ENCODE peak calls at places on chromosomes 6 and 20, in eight cellular contexts. One of them, this sample, is unnamed.

GRCh38 chr6:159871241-159871640 is 19.5 kb upstream of the MAS1 start:
- DNase-seq in NCI-H524: no peak
- DNase-seq in CD8-positive, alpha-beta memory T cell: no peak
- DNase-seq in tibial nerve: no peak
- DNase-seq in heart left ventricle: no peak
- DNase-seq in foreskin melanocyte: no peak
- DNase-seq in GM10248: no peak
- DNase-seq in T-cell: no peak
- DNase-seq in this sample: no peak

GRCh38 chr6:31660224-31660997 is at the start of gene C6orf47:
- DNase-seq in tibial nerve: peak; percentile 75
- DNase-seq in CD8-positive, alpha-beta memory T cell: peak; percentile 82
- DNase-seq in T-cell: peak; percentile 58
- DNase-seq in GM10248: peak; percentile 86
- DNase-seq in NCI-H524: peak; percentile 82
- DNase-seq in heart left ventricle: peak; percentile 93
- DNase-seq in foreskin melanocyte: peak; percentile 66
- DNase-seq in this sample: peak; percentile 97

GRCh38 chr6:22072939-22073338 is 223.9 kb downstream of the PRL start:
- DNase-seq in GM10248: no peak
- DNase-seq in CD8-positive, alpha-beta memory T cell: no peak
- DNase-seq in foreskin melanocyte: no peak
- DNase-seq in T-cell: no peak
- DNase-seq in NCI-H524: no peak
- DNase-seq in tibial nerve: no peak
- DNase-seq in heart left ventricle: no peak
- DNase-seq in this sample: no peak

GRCh38 chr6:17585766-17586502 is 14.2 kb upstream of the FAM8A1 start:
- DNase-seq in tibial nerve: no peak
- DNase-seq in CD8-positive, alpha-beta memory T cell: no peak
- DNase-seq in T-cell: no peak
- DNase-seq in foreskin melanocyte: no peak
- DNase-seq in NCI-H524: peak; percentile 79
- DNase-seq in GM10248: no peak
- DNase-seq in heart left ventricle: no peak
- DNase-seq in this sample: peak; percentile 56

GRCh38 chr6:49618257-49618656 is 18.4 kb downstream of the RHAG start:
- DNase-seq in CD8-positive, alpha-beta memory T cell: no peak
- DNase-seq in GM10248: no peak
- DNase-seq in T-cell: no peak
- DNase-seq in tibial nerve: no peak
- DNase-seq in heart left ventricle: no peak
- DNase-seq in NCI-H524: no peak
- DNase-seq in foreskin melanocyte: no peak
- DNase-seq in this sample: no peak

GRCh38 chr6:73722318-73723060 is 26.5 kb downstream of the CD109 start:
- DNase-seq in tibial nerve: no peak
- DNase-seq in foreskin melanocyte: peak; percentile 84
- DNase-seq in CD8-positive, alpha-beta memory T cell: no peak
- DNase-seq in NCI-H524: no peak
- DNase-seq in heart left ventricle: no peak
- DNase-seq in GM10248: peak; percentile 27
- DNase-seq in T-cell: no peak
- DNase-seq in this sample: no peak

GRCh38 chr20:57709823-57710799 is at the start of gene PMEPA1:
- DNase-seq in CD8-positive, alpha-beta memory T cell: peak; percentile 97
- DNase-seq in NCI-H524: peak; percentile 93
- DNase-seq in GM10248: peak; percentile 88
- DNase-seq in tibial nerve: peak; percentile 87
- DNase-seq in heart left ventricle: peak; percentile 96
- DNase-seq in T-cell: peak; percentile 91
- DNase-seq in foreskin melanocyte: peak; percentile 86
- DNase-seq in this sample: peak; percentile 99

GRCh38 chr20:44182863-44183262 is 4.1 kb downstream of the JPH2 start:
- DNase-seq in foreskin melanocyte: no peak
- DNase-seq in heart left ventricle: no peak
- DNase-seq in GM10248: no peak
- DNase-seq in tibial nerve: no peak
- DNase-seq in CD8-positive, alpha-beta memory T cell: no peak
- DNase-seq in T-cell: no peak
- DNase-seq in NCI-H524: no peak
- DNase-seq in this sample: no peak

GRCh38 chr6:139030211-139030530 is 1.6 kb downstream of the ABRACL start:
- DNase-seq in tibial nerve: no peak
- DNase-seq in T-cell: no peak
- DNase-seq in CD8-positive, alpha-beta memory T cell: no peak
- DNase-seq in heart left ventricle: no peak
- DNase-seq in GM10248: no peak
- DNase-seq in NCI-H524: no peak
- DNase-seq in foreskin melanocyte: no peak
- DNase-seq in this sample: peak; percentile 25

GRCh38 chr20:2093200-2093781 is 8.3 kb upstream of the STK35 start:
- DNase-seq in heart left ventricle: no peak
- DNase-seq in T-cell: peak; percentile 22
- DNase-seq in foreskin melanocyte: no peak
- DNase-seq in GM10248: peak; percentile 27
- DNase-seq in tibial nerve: no peak
- DNase-seq in CD8-positive, alpha-beta memory T cell: no peak
- DNase-seq in NCI-H524: peak; percentile 26
- DNase-seq in this sample: peak; percentile 73

GRCh38 chr6:16713597-16713996 is 47.7 kb downstream of the ATXN1 start:
- DNase-seq in heart left ventricle: no peak
- DNase-seq in foreskin melanocyte: no peak
- DNase-seq in GM10248: no peak
- DNase-seq in tibial nerve: no peak
- DNase-seq in NCI-H524: no peak
- DNase-seq in T-cell: no peak
- DNase-seq in CD8-positive, alpha-beta memory T cell: no peak
- DNase-seq in this sample: no peak

GRCh38 chr20:23061262-23061661 is 11.8 kb upstream of the THBD start:
- DNase-seq in heart left ventricle: no peak
- DNase-seq in CD8-positive, alpha-beta memory T cell: no peak
- DNase-seq in foreskin melanocyte: no peak
- DNase-seq in GM10248: no peak
- DNase-seq in NCI-H524: no peak
- DNase-seq in tibial nerve: no peak
- DNase-seq in T-cell: no peak
- DNase-seq in this sample: no peak

GRCh38 chr6:15329154-15329781 is 83.4 kb downstream of the JARID2 start:
- DNase-seq in GM10248: no peak
- DNase-seq in heart left ventricle: no peak
- DNase-seq in tibial nerve: no peak
- DNase-seq in CD8-positive, alpha-beta memory T cell: no peak
- DNase-seq in T-cell: no peak
- DNase-seq in NCI-H524: peak; percentile 91
- DNase-seq in foreskin melanocyte: peak; percentile 82
- DNase-seq in this sample: no peak

GRCh38 chr20:41133709-41134361 is 3.5 kb upstream of the PLCG1 start:
- DNase-seq in tibial nerve: no peak
- DNase-seq in NCI-H524: no peak
- DNase-seq in CD8-positive, alpha-beta memory T cell: peak; percentile 56
- DNase-seq in T-cell: peak; percentile 51
- DNase-seq in foreskin melanocyte: no peak
- DNase-seq in GM10248: peak; percentile 87
- DNase-seq in heart left ventricle: no peak
- DNase-seq in this sample: no peak

GRCh38 chr6:16236648-16237199 is 1.7 kb upstream of the GMPR start:
- DNase-seq in CD8-positive, alpha-beta memory T cell: no peak
- DNase-seq in T-cell: no peak
- DNase-seq in tibial nerve: peak; percentile 66
- DNase-seq in GM10248: no peak
- DNase-seq in heart left ventricle: no peak
- DNase-seq in NCI-H524: peak; percentile 16
- DNase-seq in foreskin melanocyte: peak; percentile 95
- DNase-seq in this sample: no peak

GRCh38 chr6:111710911-111711310 is 105.2 kb upstream of the TRAF3IP2 start:
- DNase-seq in tibial nerve: no peak
- DNase-seq in foreskin melanocyte: no peak
- DNase-seq in NCI-H524: no peak
- DNase-seq in GM10248: no peak
- DNase-seq in CD8-positive, alpha-beta memory T cell: no peak
- DNase-seq in heart left ventricle: no peak
- DNase-seq in T-cell: no peak
- DNase-seq in this sample: no peak

GRCh38 chr6:92942549-92942948 is 476.8 kb downstream of the EPHA7 start:
- DNase-seq in CD8-positive, alpha-beta memory T cell: no peak
- DNase-seq in tibial nerve: no peak
- DNase-seq in heart left ventricle: no peak
- DNase-seq in foreskin melanocyte: no peak
- DNase-seq in GM10248: no peak
- DNase-seq in NCI-H524: no peak
- DNase-seq in T-cell: no peak
- DNase-seq in this sample: no peak

GRCh38 chr6:122610690-122611455 is 668 bp downstream of the PKIB start:
- DNase-seq in T-cell: peak; percentile 3
- DNase-seq in NCI-H524: peak; percentile 65
- DNase-seq in tibial nerve: peak; percentile 11
- DNase-seq in foreskin melanocyte: peak; percentile 33
- DNase-seq in heart left ventricle: peak; percentile 67
- DNase-seq in CD8-positive, alpha-beta memory T cell: peak; percentile 45
- DNase-seq in GM10248: peak; percentile 23
- DNase-seq in this sample: peak; percentile 70

GRCh38 chr20:38082894-38083293 is 49.3 kb downstream of the RPRD1B start:
- DNase-seq in heart left ventricle: no peak
- DNase-seq in T-cell: no peak
- DNase-seq in foreskin melanocyte: no peak
- DNase-seq in GM10248: no peak
- DNase-seq in CD8-positive, alpha-beta memory T cell: no peak
- DNase-seq in NCI-H524: no peak
- DNase-seq in tibial nerve: no peak
- DNase-seq in this sample: no peak

GRCh38 chr6:5665667-5666066 is 341.1 kb downstream of the NRN1 start:
- DNase-seq in foreskin melanocyte: no peak
- DNase-seq in CD8-positive, alpha-beta memory T cell: no peak
- DNase-seq in GM10248: no peak
- DNase-seq in T-cell: no peak
- DNase-seq in NCI-H524: no peak
- DNase-seq in heart left ventricle: no peak
- DNase-seq in tibial nerve: no peak
- DNase-seq in this sample: no peak

GRCh38 chr20:62273421-62273820 is 29.4 kb upstream of the ADRM1 start:
- DNase-seq in CD8-positive, alpha-beta memory T cell: no peak
- DNase-seq in T-cell: no peak
- DNase-seq in heart left ventricle: no peak
- DNase-seq in GM10248: no peak
- DNase-seq in foreskin melanocyte: no peak
- DNase-seq in tibial nerve: no peak
- DNase-seq in NCI-H524: no peak
- DNase-seq in this sample: no peak

GRCh38 chr6:123091091-123091895 is 95.3 kb downstream of the CLVS2 start:
- DNase-seq in NCI-H524: no peak
- DNase-seq in heart left ventricle: no peak
- DNase-seq in tibial nerve: no peak
- DNase-seq in foreskin melanocyte: peak; percentile 4
- DNase-seq in T-cell: no peak
- DNase-seq in GM10248: no peak
- DNase-seq in CD8-positive, alpha-beta memory T cell: no peak
- DNase-seq in this sample: no peak

GRCh38 chr6:22028403-22028802 is 268.4 kb downstream of the PRL start:
- DNase-seq in heart left ventricle: no peak
- DNase-seq in NCI-H524: no peak
- DNase-seq in GM10248: no peak
- DNase-seq in tibial nerve: no peak
- DNase-seq in T-cell: no peak
- DNase-seq in CD8-positive, alpha-beta memory T cell: no peak
- DNase-seq in foreskin melanocyte: peak; percentile 23
- DNase-seq in this sample: no peak

GRCh38 chr6:46684771-46685170 is 2.9 kb upstream of the TDRD6 start:
- DNase-seq in NCI-H524: no peak
- DNase-seq in foreskin melanocyte: peak; percentile 2
- DNase-seq in T-cell: no peak
- DNase-seq in GM10248: no peak
- DNase-seq in CD8-positive, alpha-beta memory T cell: no peak
- DNase-seq in tibial nerve: no peak
- DNase-seq in heart left ventricle: no peak
- DNase-seq in this sample: no peak

GRCh38 chr20:50467618-50468373 is 42.4 kb upstream of the PTPN1 start:
- DNase-seq in CD8-positive, alpha-beta memory T cell: no peak
- DNase-seq in T-cell: peak; percentile 21
- DNase-seq in GM10248: no peak
- DNase-seq in foreskin melanocyte: no peak
- DNase-seq in heart left ventricle: no peak
- DNase-seq in tibial nerve: no peak
- DNase-seq in NCI-H524: peak; percentile 50
- DNase-seq in this sample: peak; percentile 58

GRCh38 chr20:4666001-4666470 is 55.7 kb upstream of the PRND start:
- DNase-seq in T-cell: peak; percentile 39
- DNase-seq in CD8-positive, alpha-beta memory T cell: peak; percentile 70
- DNase-seq in tibial nerve: no peak
- DNase-seq in GM10248: no peak
- DNase-seq in heart left ventricle: no peak
- DNase-seq in foreskin melanocyte: no peak
- DNase-seq in NCI-H524: no peak
- DNase-seq in this sample: no peak

GRCh38 chr6:156058356-156058755 is 602.7 kb upstream of the NOX3 start:
- DNase-seq in GM10248: no peak
- DNase-seq in tibial nerve: no peak
- DNase-seq in CD8-positive, alpha-beta memory T cell: no peak
- DNase-seq in foreskin melanocyte: no peak
- DNase-seq in NCI-H524: no peak
- DNase-seq in T-cell: no peak
- DNase-seq in heart left ventricle: no peak
- DNase-seq in this sample: no peak

GRCh38 chr6:75748743-75749538 is at the start of gene MYO6:
- DNase-seq in GM10248: peak; percentile 83
- DNase-seq in tibial nerve: peak; percentile 35
- DNase-seq in CD8-positive, alpha-beta memory T cell: peak; percentile 68
- DNase-seq in NCI-H524: peak; percentile 49
- DNase-seq in heart left ventricle: peak; percentile 88
- DNase-seq in foreskin melanocyte: no peak
- DNase-seq in T-cell: peak; percentile 7
- DNase-seq in this sample: peak; percentile 91

GRCh38 chr6:158818580-158819212 is 472 bp downstream of the EZR start:
- DNase-seq in NCI-H524: peak; percentile 65
- DNase-seq in tibial nerve: peak; percentile 36
- DNase-seq in heart left ventricle: peak; percentile 84
- DNase-seq in foreskin melanocyte: peak; percentile 47
- DNase-seq in GM10248: peak; percentile 71
- DNase-seq in T-cell: peak; percentile 71
- DNase-seq in CD8-positive, alpha-beta memory T cell: peak; percentile 87
- DNase-seq in this sample: peak; percentile 88

GRCh38 chr6:147779624-147780023 is 271.1 kb downstream of the SAMD5 start:
- DNase-seq in GM10248: no peak
- DNase-seq in NCI-H524: no peak
- DNase-seq in foreskin melanocyte: no peak
- DNase-seq in tibial nerve: no peak
- DNase-seq in CD8-positive, alpha-beta memory T cell: no peak
- DNase-seq in heart left ventricle: no peak
- DNase-seq in T-cell: no peak
- DNase-seq in this sample: no peak

GRCh38 chr6:161088676-161089328 is 97.2 kb downstream of the MAP3K4 start:
- DNase-seq in foreskin melanocyte: no peak
- DNase-seq in tibial nerve: no peak
- DNase-seq in heart left ventricle: no peak
- DNase-seq in NCI-H524: no peak
- DNase-seq in CD8-positive, alpha-beta memory T cell: no peak
- DNase-seq in GM10248: no peak
- DNase-seq in T-cell: no peak
- DNase-seq in this sample: no peak

GRCh38 chr20:49570161-49570827 is 2.4 kb upstream of the PTGIS start:
- DNase-seq in T-cell: no peak
- DNase-seq in foreskin melanocyte: no peak
- DNase-seq in heart left ventricle: no peak
- DNase-seq in tibial nerve: no peak
- DNase-seq in GM10248: no peak
- DNase-seq in NCI-H524: no peak
- DNase-seq in CD8-positive, alpha-beta memory T cell: no peak
- DNase-seq in this sample: no peak

This sample was measured in H7.